ENCODE peak calls at places on chromosome 18, in six cellular contexts. One of them, this sample, is unnamed.

GRCh38 chr18:58754544-58755068 is 83.3 kb downstream of the MALT1 start:
- DNase-seq in CD8-positive, alpha-beta memory T cell: no peak
- DNase-seq in pancreas: no peak
- DNase-seq in SJSA1: no peak
- DNase-seq in CD8-positive, alpha-beta T cell: no peak
- DNase-seq in naive thymus-derived CD4-positive, alpha-beta T cell: peak; percentile 18
- DNase-seq in this sample: no peak

GRCh38 chr18:60358516-60358915 is 14.1 kb downstream of the MC4R start:
- DNase-seq in CD8-positive, alpha-beta T cell: no peak
- DNase-seq in pancreas: no peak
- DNase-seq in SJSA1: no peak
- DNase-seq in naive thymus-derived CD4-positive, alpha-beta T cell: no peak
- DNase-seq in CD8-positive, alpha-beta memory T cell: no peak
- DNase-seq in this sample: no peak

GRCh38 chr18:12036201-12036751 is 55.0 kb downstream of the IMPA2 start:
- DNase-seq in CD8-positive, alpha-beta memory T cell: no peak
- DNase-seq in naive thymus-derived CD4-positive, alpha-beta T cell: no peak
- DNase-seq in SJSA1: peak; percentile 24
- DNase-seq in pancreas: peak; percentile 86
- DNase-seq in CD8-positive, alpha-beta T cell: no peak
- DNase-seq in this sample: no peak

GRCh38 chr18:72819050-72819449 is 48.7 kb downstream of the NETO1 start:
- DNase-seq in SJSA1: no peak
- DNase-seq in CD8-positive, alpha-beta T cell: no peak
- DNase-seq in CD8-positive, alpha-beta memory T cell: no peak
- DNase-seq in pancreas: no peak
- DNase-seq in naive thymus-derived CD4-positive, alpha-beta T cell: no peak
- DNase-seq in this sample: no peak

GRCh38 chr18:23416283-23416682 is 36.8 kb upstream of the RIOK3 start:
- DNase-seq in SJSA1: no peak
- DNase-seq in pancreas: no peak
- DNase-seq in CD8-positive, alpha-beta T cell: no peak
- DNase-seq in CD8-positive, alpha-beta memory T cell: no peak
- DNase-seq in naive thymus-derived CD4-positive, alpha-beta T cell: no peak
- DNase-seq in this sample: no peak

GRCh38 chr18:58390399-58390798 is 238.5 kb downstream of the ALPK2 start:
- DNase-seq in CD8-positive, alpha-beta memory T cell: no peak
- DNase-seq in SJSA1: no peak
- DNase-seq in naive thymus-derived CD4-positive, alpha-beta T cell: no peak
- DNase-seq in pancreas: no peak
- DNase-seq in CD8-positive, alpha-beta T cell: no peak
- DNase-seq in this sample: no peak

GRCh38 chr18:59659486-59660187 is 37.6 kb downstream of the CCBE1 start:
- DNase-seq in naive thymus-derived CD4-positive, alpha-beta T cell: no peak
- DNase-seq in CD8-positive, alpha-beta memory T cell: no peak
- DNase-seq in SJSA1: peak; percentile 7
- DNase-seq in CD8-positive, alpha-beta T cell: no peak
- DNase-seq in pancreas: no peak
- DNase-seq in this sample: no peak

GRCh38 chr18:69635482-69635881 is 234.8 kb downstream of the DOK6 start:
- DNase-seq in naive thymus-derived CD4-positive, alpha-beta T cell: no peak
- DNase-seq in SJSA1: no peak
- DNase-seq in CD8-positive, alpha-beta T cell: no peak
- DNase-seq in pancreas: no peak
- DNase-seq in CD8-positive, alpha-beta memory T cell: no peak
- DNase-seq in this sample: no peak

GRCh38 chr18:22872894-22873537 is 60.1 kb upstream of the RBBP8 start:
- DNase-seq in SJSA1: no peak
- DNase-seq in pancreas: no peak
- DNase-seq in naive thymus-derived CD4-positive, alpha-beta T cell: no peak
- DNase-seq in CD8-positive, alpha-beta T cell: no peak
- DNase-seq in CD8-positive, alpha-beta memory T cell: no peak
- DNase-seq in this sample: no peak

DNA sequence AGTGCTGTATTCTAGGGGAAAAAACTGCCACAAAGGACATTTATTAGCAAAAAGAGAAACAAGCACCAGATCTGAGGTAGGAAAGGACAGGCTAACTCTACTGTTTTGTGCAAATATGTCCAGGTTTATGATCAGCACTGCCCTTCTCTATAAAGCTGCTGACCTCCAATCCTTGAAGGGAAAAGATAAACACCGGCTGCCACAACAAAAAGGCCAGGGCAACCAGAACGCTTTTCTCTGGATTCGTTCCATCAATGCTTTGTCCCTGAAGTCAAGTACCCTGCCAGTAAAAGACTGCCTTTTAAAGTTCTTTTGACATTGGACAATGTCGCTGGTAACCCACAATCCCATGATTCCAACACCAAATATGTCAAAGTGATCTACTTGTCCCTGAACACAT is 21.0 kb downstream of the SMAD2 start:
- DNase-seq in CD8-positive, alpha-beta memory T cell: no peak
- DNase-seq in naive thymus-derived CD4-positive, alpha-beta T cell: no peak
- DNase-seq in pancreas: no peak
- DNase-seq in CD8-positive, alpha-beta T cell: no peak
- DNase-seq in SJSA1: no peak
- DNase-seq in this sample: no peak
- H3K9me3 ChIP-seq in CD8-positive, alpha-beta memory T cell: no peaks in the 10 kb centered on the region
- H3K9me3 ChIP-seq in naive thymus-derived CD4-positive, alpha-beta T cell: peaks cover 3% of the 10 kb centered on the region
- H3K9me3 ChIP-seq in pancreas: no peaks in the 10 kb centered on the region
- H3K9me3 ChIP-seq in CD8-positive, alpha-beta T cell: peaks cover 3% of the 10 kb centered on the region
- H3K9me3 ChIP-seq in SJSA1: no peaks in the 10 kb centered on the region
- H3K9me3 ChIP-seq in this sample: no peaks in the 10 kb centered on the region

GRCh38 chr18:56721491-56721890 is 70.3 kb downstream of the WDR7 start:
- DNase-seq in pancreas: no peak
- DNase-seq in CD8-positive, alpha-beta memory T cell: no peak
- DNase-seq in SJSA1: no peak
- DNase-seq in CD8-positive, alpha-beta T cell: no peak
- DNase-seq in naive thymus-derived CD4-positive, alpha-beta T cell: no peak
- DNase-seq in this sample: no peak
- H3K9me3 ChIP-seq in pancreas: no peaks in the 10 kb centered on the region
- H3K9me3 ChIP-seq in CD8-positive, alpha-beta memory T cell: no peaks in the 10 kb centered on the region
- H3K9me3 ChIP-seq in SJSA1: no peaks in the 10 kb centered on the region
- H3K9me3 ChIP-seq in CD8-positive, alpha-beta T cell: no peaks in the 10 kb centered on the region
- H3K9me3 ChIP-seq in naive thymus-derived CD4-positive, alpha-beta T cell: no peaks in the 10 kb centered on the region
- H3K9me3 ChIP-seq in this sample: no peaks in the 10 kb centered on the region

GRCh38 chr18:65215865-65216466 is 534.8 kb upstream of the CDH7 start:
- DNase-seq in naive thymus-derived CD4-positive, alpha-beta T cell: no peak
- DNase-seq in SJSA1: no peak
- DNase-seq in pancreas: no peak
- DNase-seq in CD8-positive, alpha-beta T cell: no peak
- DNase-seq in CD8-positive, alpha-beta memory T cell: no peak
- DNase-seq in this sample: no peak
- H3K9me3 ChIP-seq in naive thymus-derived CD4-positive, alpha-beta T cell: no peaks in the 10 kb centered on the region
- H3K9me3 ChIP-seq in SJSA1: no peaks in the 10 kb centered on the region
- H3K9me3 ChIP-seq in pancreas: no peaks in the 10 kb centered on the region
- H3K9me3 ChIP-seq in CD8-positive, alpha-beta T cell: no peaks in the 10 kb centered on the region
- H3K9me3 ChIP-seq in CD8-positive, alpha-beta memory T cell: no peaks in the 10 kb centered on the region
- H3K9me3 ChIP-seq in this sample: no peaks in the 10 kb centered on the region

GRCh38 chr18:76467371-76468190 is 27.5 kb downstream of the ZNF516 start:
- DNase-seq in naive thymus-derived CD4-positive, alpha-beta T cell: no peak
- DNase-seq in CD8-positive, alpha-beta T cell: peak; percentile 66
- DNase-seq in SJSA1: no peak
- DNase-seq in CD8-positive, alpha-beta memory T cell: no peak
- DNase-seq in pancreas: no peak
- DNase-seq in this sample: no peak

GRCh38 chr18:76465630-76466409 is 29.2 kb downstream of the ZNF516 start:
- DNase-seq in naive thymus-derived CD4-positive, alpha-beta T cell: no peak
- DNase-seq in pancreas: no peak
- DNase-seq in CD8-positive, alpha-beta T cell: peak; percentile 41
- DNase-seq in CD8-positive, alpha-beta memory T cell: no peak
- DNase-seq in SJSA1: no peak
- DNase-seq in this sample: no peak

GRCh38 chr18:76464281-76465259 is 30.5 kb downstream of the ZNF516 start:
- DNase-seq in CD8-positive, alpha-beta memory T cell: no peak
- DNase-seq in CD8-positive, alpha-beta T cell: peak; percentile 46
- DNase-seq in SJSA1: no peak
- DNase-seq in pancreas: no peak
- DNase-seq in naive thymus-derived CD4-positive, alpha-beta T cell: no peak
- DNase-seq in this sample: no peak

GRCh38 chr18:76468345-76469275 is 26.4 kb downstream of the ZNF516 start:
- DNase-seq in SJSA1: no peak
- DNase-seq in CD8-positive, alpha-beta T cell: no peak
- DNase-seq in pancreas: no peak
- DNase-seq in CD8-positive, alpha-beta memory T cell: no peak
- DNase-seq in naive thymus-derived CD4-positive, alpha-beta T cell: no peak
- DNase-seq in this sample: no peak

GRCh38 chr18:76466410-76466991 is 28.5 kb downstream of the ZNF516 start:
- DNase-seq in SJSA1: no peak
- DNase-seq in naive thymus-derived CD4-positive, alpha-beta T cell: no peak
- DNase-seq in pancreas: no peak
- DNase-seq in CD8-positive, alpha-beta memory T cell: no peak
- DNase-seq in CD8-positive, alpha-beta T cell: peak; percentile 57
- DNase-seq in this sample: no peak
- H3K9me3 ChIP-seq in SJSA1: no peaks in the 10 kb centered on the region
- H3K9me3 ChIP-seq in naive thymus-derived CD4-positive, alpha-beta T cell: no peaks in the 10 kb centered on the region
- H3K9me3 ChIP-seq in pancreas: no peaks in the 10 kb centered on the region
- H3K9me3 ChIP-seq in CD8-positive, alpha-beta memory T cell: no peaks in the 10 kb centered on the region
- H3K9me3 ChIP-seq in CD8-positive, alpha-beta T cell: no peaks in the 10 kb centered on the region
- H3K9me3 ChIP-seq in this sample: no peaks in the 10 kb centered on the region

GRCh38 chr18:35549515-35549914 is 32.0 kb upstream of the GALNT1 start:
- DNase-seq in SJSA1: no peak
- DNase-seq in CD8-positive, alpha-beta memory T cell: no peak
- DNase-seq in pancreas: no peak
- DNase-seq in CD8-positive, alpha-beta T cell: no peak
- DNase-seq in naive thymus-derived CD4-positive, alpha-beta T cell: no peak
- DNase-seq in this sample: no peak

GRCh38 chr18:35553300-35553699 is 28.2 kb upstream of the GALNT1 start:
- DNase-seq in naive thymus-derived CD4-positive, alpha-beta T cell: no peak
- DNase-seq in SJSA1: no peak
- DNase-seq in CD8-positive, alpha-beta T cell: no peak
- DNase-seq in pancreas: no peak
- DNase-seq in CD8-positive, alpha-beta memory T cell: no peak
- DNase-seq in this sample: no peak
- H3K9me3 ChIP-seq in naive thymus-derived CD4-positive, alpha-beta T cell: no peaks in the 10 kb centered on the region
- H3K9me3 ChIP-seq in SJSA1: no peaks in the 10 kb centered on the region
- H3K9me3 ChIP-seq in CD8-positive, alpha-beta T cell: no peaks in the 10 kb centered on the region
- H3K9me3 ChIP-seq in pancreas: no peaks in the 10 kb centered on the region
- H3K9me3 ChIP-seq in CD8-positive, alpha-beta memory T cell: no peaks in the 10 kb centered on the region
- H3K9me3 ChIP-seq in this sample: peaks cover 3% of the 10 kb centered on the region

GRCh38 chr18:44942073-44942472 is 261.4 kb downstream of the SETBP1 start:
- DNase-seq in SJSA1: no peak
- DNase-seq in CD8-positive, alpha-beta memory T cell: no peak
- DNase-seq in pancreas: no peak
- DNase-seq in naive thymus-derived CD4-positive, alpha-beta T cell: no peak
- DNase-seq in CD8-positive, alpha-beta T cell: no peak
- DNase-seq in this sample: no peak
- H3K9me3 ChIP-seq in SJSA1: no peaks in the 10 kb centered on the region
- H3K9me3 ChIP-seq in CD8-positive, alpha-beta memory T cell: no peaks in the 10 kb centered on the region
- H3K9me3 ChIP-seq in pancreas: no peaks in the 10 kb centered on the region
- H3K9me3 ChIP-seq in naive thymus-derived CD4-positive, alpha-beta T cell: no peaks in the 10 kb centered on the region
- H3K9me3 ChIP-seq in CD8-positive, alpha-beta T cell: no peaks in the 10 kb centered on the region
- H3K9me3 ChIP-seq in this sample: no peaks in the 10 kb centered on the region

DNA sequence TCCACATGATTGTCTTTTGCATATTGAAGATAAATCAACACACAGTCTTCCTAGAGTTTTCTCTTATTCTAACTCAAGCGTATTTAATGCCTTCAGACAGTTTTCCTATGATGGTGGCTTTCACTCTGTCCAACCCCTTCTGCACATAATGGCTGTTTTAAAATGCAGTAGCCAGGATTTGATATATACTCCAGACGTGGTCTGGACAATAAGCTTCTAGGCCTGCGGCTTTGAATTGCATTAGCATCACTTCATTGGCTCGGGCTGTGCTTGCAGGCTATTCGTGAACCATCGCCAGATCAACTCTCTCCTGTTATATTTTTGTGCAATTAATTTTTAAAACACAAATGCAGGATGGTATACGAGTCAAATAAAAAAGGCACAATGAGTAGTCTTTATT is 235.3 kb downstream of the BCL2 start:
- DNase-seq in CD8-positive, alpha-beta T cell: no peak
- DNase-seq in pancreas: no peak
- DNase-seq in CD8-positive, alpha-beta memory T cell: no peak
- DNase-seq in naive thymus-derived CD4-positive, alpha-beta T cell: no peak
- DNase-seq in SJSA1: no peak
- DNase-seq in this sample: no peak
- H3K9me3 ChIP-seq in CD8-positive, alpha-beta T cell: no peaks in the 10 kb centered on the region
- H3K9me3 ChIP-seq in pancreas: no peaks in the 10 kb centered on the region
- H3K9me3 ChIP-seq in CD8-positive, alpha-beta memory T cell: no peaks in the 10 kb centered on the region
- H3K9me3 ChIP-seq in naive thymus-derived CD4-positive, alpha-beta T cell: no peaks in the 10 kb centered on the region
- H3K9me3 ChIP-seq in SJSA1: no peaks in the 10 kb centered on the region
- H3K9me3 ChIP-seq in this sample: no peaks in the 10 kb centered on the region

GRCh38 chr18:36476433-36476832 is 178.9 kb downstream of the FHOD3 start:
- DNase-seq in CD8-positive, alpha-beta memory T cell: no peak
- DNase-seq in naive thymus-derived CD4-positive, alpha-beta T cell: no peak
- DNase-seq in pancreas: no peak
- DNase-seq in CD8-positive, alpha-beta T cell: no peak
- DNase-seq in SJSA1: no peak
- DNase-seq in this sample: no peak
- H3K9me3 ChIP-seq in CD8-positive, alpha-beta memory T cell: no peaks in the 10 kb centered on the region
- H3K9me3 ChIP-seq in naive thymus-derived CD4-positive, alpha-beta T cell: no peaks in the 10 kb centered on the region
- H3K9me3 ChIP-seq in pancreas: no peaks in the 10 kb centered on the region
- H3K9me3 ChIP-seq in CD8-positive, alpha-beta T cell: no peaks in the 10 kb centered on the region
- H3K9me3 ChIP-seq in SJSA1: no peaks in the 10 kb centered on the region
- H3K9me3 ChIP-seq in this sample: no peaks in the 10 kb centered on the region

DNA sequence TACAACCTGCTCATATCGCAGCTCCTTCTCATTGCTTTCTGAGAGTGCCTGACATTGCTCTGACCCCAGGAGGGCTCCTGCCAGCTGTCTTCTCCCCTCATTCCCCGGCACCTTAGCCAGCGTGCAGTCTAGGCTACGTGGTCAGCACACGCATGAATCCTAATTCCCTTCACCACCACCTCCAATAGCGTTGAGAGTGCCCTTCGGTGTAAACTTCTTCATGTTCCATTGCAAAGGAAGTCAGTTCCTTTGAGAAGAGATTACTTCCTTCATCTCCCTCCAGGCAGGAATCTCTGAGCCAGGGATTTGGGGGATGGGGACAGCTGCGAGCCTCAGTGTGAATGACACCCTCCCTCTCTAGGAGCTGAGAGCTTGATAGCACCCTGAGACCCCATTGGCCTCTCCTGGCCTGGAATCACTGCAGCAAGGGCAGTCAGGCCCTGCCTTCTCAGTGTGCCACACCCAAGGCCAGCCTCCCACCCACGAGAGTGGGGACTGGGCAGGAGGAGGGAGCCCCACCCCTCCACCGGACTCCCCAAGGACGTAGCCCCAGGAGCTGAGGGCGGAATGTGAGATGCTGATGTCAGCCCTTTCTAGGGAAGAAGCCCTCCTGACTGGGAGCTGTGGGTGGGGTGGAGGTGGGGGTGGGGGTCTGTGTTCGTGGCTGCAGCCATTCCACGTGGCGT is 53.4 kb downstream of the SLC66A2 start:
- DNase-seq in naive thymus-derived CD4-positive, alpha-beta T cell: no peak
- DNase-seq in CD8-positive, alpha-beta memory T cell: no peak
- DNase-seq in pancreas: no peak
- DNase-seq in SJSA1: peak; percentile 38
- DNase-seq in CD8-positive, alpha-beta T cell: peak; percentile 34
- DNase-seq in this sample: no peak
- H3K9me3 ChIP-seq in naive thymus-derived CD4-positive, alpha-beta T cell: no peaks in the 10 kb centered on the region
- H3K9me3 ChIP-seq in CD8-positive, alpha-beta memory T cell: peaks cover 11% of the 10 kb centered on the region
- H3K9me3 ChIP-seq in pancreas: no peaks in the 10 kb centered on the region
- H3K9me3 ChIP-seq in SJSA1: peaks cover 42% of the 10 kb centered on the region
- H3K9me3 ChIP-seq in CD8-positive, alpha-beta T cell: peaks cover 3% of the 10 kb centered on the region
- H3K9me3 ChIP-seq in this sample: peaks cover 17% of the 10 kb centered on the region

GRCh38 chr18:55731594-55732042 is 143.6 kb upstream of the TCF4 start:
- DNase-seq in SJSA1: no peak
- DNase-seq in pancreas: no peak
- DNase-seq in naive thymus-derived CD4-positive, alpha-beta T cell: no peak
- DNase-seq in CD8-positive, alpha-beta memory T cell: no peak
- DNase-seq in CD8-positive, alpha-beta T cell: no peak
- DNase-seq in this sample: no peak
- H3K9me3 ChIP-seq in SJSA1: no peaks in the 10 kb centered on the region
- H3K9me3 ChIP-seq in pancreas: no peaks in the 10 kb centered on the region
- H3K9me3 ChIP-seq in naive thymus-derived CD4-positive, alpha-beta T cell: no peaks in the 10 kb centered on the region
- H3K9me3 ChIP-seq in CD8-positive, alpha-beta memory T cell: no peaks in the 10 kb centered on the region
- H3K9me3 ChIP-seq in CD8-positive, alpha-beta T cell: no peaks in the 10 kb centered on the region
- H3K9me3 ChIP-seq in this sample: no peaks in the 10 kb centered on the region

This sample was measured in T-helper 17 cell.